ENCODE peak calls at places on chromosomes 6 and 20, in four cellular contexts. X, N, D and E are unnamed samples.

GRCh38 chr20:34389206-34389953 is 26.3 kb downstream of the ITCH start:
- DNase-seq in X (no peak), N (no peak), D (no peak), E (no peak)

GRCh38 chr20:43736588-43737091 is 9.8 kb upstream of the GTSF1L start:
- DNase-seq in X (peak), D (peak), N (no peak), E (no peak)

GRCh38 chr20:42485566-42485965 is 704.1 kb downstream of the PTPRT start:
- DNase-seq in D (no peak), X (no peak), N (no peak), E (no peak)

GRCh38 chr6:35415065-35415880 is 36.9 kb upstream of the FANCE start:
- DNase-seq in D (peak), N (no peak), X (peak), E (peak)

GRCh38 chr20:24360531-24360930 is 108.9 kb upstream of the SYNDIG1 start:
- DNase-seq in D (no peak), N (no peak), X (no peak), E (no peak)

GRCh38 chr6:21587182-21587924 is 6.2 kb upstream of the SOX4 start:
- DNase-seq in X (peak), D (peak), N (no peak), E (peak)

GRCh38 chr20:48745330-48745729 is 82.5 kb downstream of the PREX1 start:
- DNase-seq in D (no peak), X (no peak), N (no peak), E (no peak)

GRCh38 chr20:11324990-11325389 is 592.7 kb upstream of the BTBD3 start:
- DNase-seq in N (no peak), X (no peak), D (no peak), E (no peak)

GRCh38 chr6:42404494-42404893 is 47.2 kb downstream of the TRERF1 start:
- DNase-seq in D (peak), N (no peak), X (peak), E (peak)

GRCh38 chr6:53189554-53189953 is 40.9 kb upstream of the GCM1 start:
- DNase-seq in N (no peak), D (no peak), X (peak), E (no peak)

GRCh38 chr6:42405025-42405424 is 46.7 kb downstream of the TRERF1 start:
- DNase-seq in X (peak), N (no peak), D (peak), E (no peak)

GRCh38 chr20:21230686-21231085 is 72.4 kb upstream of the XRN2 start:
- DNase-seq in X (peak), D (no peak), N (no peak), E (no peak)

GRCh38 chr20:63782051-63782471 is 42.5 kb downstream of the SLC2A4RG start:
- DNase-seq in X (no peak), N (no peak), D (peak), E (no peak)

GRCh38 chr6:21595951-21596378 is 2.4 kb downstream of the SOX4 start:
- DNase-seq in N (no peak), X (no peak), D (peak), E (no peak)

GRCh38 chr20:36666181-36666740 is 20.3 kb upstream of the SLA2 start:
- DNase-seq in D (peak), X (peak), N (no peak), E (no peak)

GRCh38 chr6:87789198-87789899 is 87.3 kb upstream of the AKIRIN2 start:
- DNase-seq in N (no peak), D (peak), X (peak), E (no peak)

GRCh38 chr20:51345601-51346101 is 196.9 kb downstream of the NFATC2 start:
- DNase-seq in X (peak), N (no peak), D (no peak), E (no peak)

GRCh38 chr6:158417760-158418098 is 105.5 kb downstream of the TULP4 start:
- DNase-seq in N (no peak), D (no peak), X (peak), E (no peak)

GRCh38 chr20:51529758-51530157 is 12.8 kb downstream of the NFATC2 start:
- DNase-seq in X (peak), D (no peak), N (no peak), E (no peak)

GRCh38 chr6:123116370-123116769 is 120.3 kb downstream of the CLVS2 start:
- DNase-seq in D (no peak), N (no peak), X (no peak), E (no peak)

GRCh38 chr20:21510995-21511394 is 2.9 kb downstream of the NKX2-2 start:
- DNase-seq in N (no peak), X (no peak), D (no peak), E (no peak)

GRCh38 chr6:32980488-32981038 is 12.2 kb downstream of the BRD2 start:
- DNase-seq in D (no peak), X (no peak), N (no peak), E (no peak)

GRCh38 chr6:13331516-13332348 is 3.4 kb upstream of the TBC1D7 start:
- DNase-seq in N (no peak), X (peak), D (peak), E (no peak)

GRCh38 chr6:148736779-148737412 is 9.9 kb upstream of the UST start:
- DNase-seq in X (no peak), D (no peak), N (no peak), E (no peak)

GRCh38 chr6:43899830-43900229 is 129.8 kb downstream of the VEGFA start:
- DNase-seq in D (no peak), N (no peak), X (no peak), E (no peak)

DNA sequence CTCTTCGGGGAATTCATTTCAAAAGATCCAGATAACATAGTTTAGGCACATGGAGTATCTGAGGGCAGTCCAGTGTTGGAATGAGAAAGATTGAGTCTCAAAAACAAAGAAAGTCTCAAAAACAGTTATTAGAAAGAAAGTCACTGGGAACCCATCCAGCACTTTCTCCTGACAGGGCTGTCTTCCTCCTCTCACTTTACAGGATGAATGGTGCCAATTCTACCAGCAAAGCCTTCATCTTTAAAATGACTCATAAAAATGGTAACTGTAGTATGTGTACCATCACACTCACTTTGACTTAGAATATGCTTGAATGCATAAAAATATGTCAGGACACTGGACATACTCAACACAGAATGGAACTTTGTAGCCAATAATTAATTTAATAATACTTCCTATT is 71.3 kb downstream of the SLC22A3 start:
- DNase-seq in D (no peak), X (no peak), N (no peak), E (no peak)
- H3K9ac ChIP-seq in D (no peak), X (no peak), N (no peak), E (no peak)

GRCh38 chr6:77511860-77512259 is 48.6 kb upstream of the HTR1B start:
- DNase-seq in X (no peak), N (no peak), D (no peak), E (no peak)
- H3K56ac ChIP-seq in X (no peak), N (no peak), D (no peak), E (no peak)

GRCh38 chr6:157108923-157109322 is 214.4 kb downstream of the TMEM242 start:
- DNase-seq in X (no peak), D (no peak), N (no peak), E (no peak)

GRCh38 chr6:157106487-157106886 is 216.8 kb downstream of the TMEM242 start:
- DNase-seq in N (no peak), D (peak), X (peak), E (no peak)

GRCh38 chr6:157107571-157107914 is 215.8 kb downstream of the TMEM242 start:
- DNase-seq in X (no peak), N (no peak), D (no peak), E (no peak)

GRCh38 chr6:157110620-157111019 is 212.7 kb downstream of the TMEM242 start:
- DNase-seq in X (peak), D (no peak), N (no peak), E (no peak)

GRCh38 chr6:157107915-157108651 is 215.2 kb downstream of the TMEM242 start:
- DNase-seq in X (peak), D (peak), N (no peak), E (no peak)
- H3K27ac ChIP-seq in X (peak), D (no peak), N (no peak), E (no peak)

DNA sequence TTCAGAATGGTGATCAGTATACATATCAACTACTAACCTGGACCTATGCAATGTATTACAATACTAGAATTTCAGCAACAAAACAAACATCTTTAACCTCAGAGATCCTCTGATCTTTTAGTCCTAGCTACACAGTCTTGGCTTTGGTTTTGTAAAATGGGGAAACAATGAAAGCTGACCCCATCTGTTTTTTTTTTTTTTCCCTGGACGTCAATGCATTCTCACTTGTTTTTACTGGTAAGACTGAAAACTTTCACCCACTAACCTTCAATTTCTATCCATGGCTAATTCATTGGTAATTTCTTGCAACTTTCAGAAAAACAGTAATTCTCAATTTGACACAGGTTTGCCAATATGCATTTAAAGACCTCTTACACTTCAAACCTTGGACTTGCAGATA is 3.0 kb downstream of the KIF13A start:
- DNase-seq in X (no peak), D (no peak), N (no peak), E (no peak)
- H3K9ac ChIP-seq in X (no peak), D (no peak), N (no peak), E (no peak)

DNA sequence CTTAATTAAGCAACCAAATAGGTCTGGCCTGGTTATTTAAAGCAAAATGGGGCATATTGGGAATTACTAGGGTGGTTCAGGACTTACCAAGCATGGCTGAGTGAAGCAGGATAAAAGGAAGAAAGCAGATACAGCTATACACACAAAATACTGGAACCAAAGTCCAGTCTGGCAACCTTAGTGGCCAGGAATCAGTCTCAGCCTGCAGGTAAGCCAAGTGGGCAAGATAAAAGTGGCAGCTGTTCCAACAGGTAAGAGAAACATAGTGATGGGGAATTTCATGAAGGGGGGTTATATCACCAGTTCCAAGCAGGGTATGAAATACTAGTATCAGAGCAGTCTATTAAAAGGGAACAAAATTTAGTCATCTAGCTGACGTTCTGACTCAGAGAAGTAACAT is 292.2 kb upstream of the HSF2 start:
- DNase-seq in N (no peak), X (no peak), D (no peak), E (no peak)
- H3K56ac ChIP-seq in N (no peak), X (no peak), D (no peak), E (no peak)

DNA sequence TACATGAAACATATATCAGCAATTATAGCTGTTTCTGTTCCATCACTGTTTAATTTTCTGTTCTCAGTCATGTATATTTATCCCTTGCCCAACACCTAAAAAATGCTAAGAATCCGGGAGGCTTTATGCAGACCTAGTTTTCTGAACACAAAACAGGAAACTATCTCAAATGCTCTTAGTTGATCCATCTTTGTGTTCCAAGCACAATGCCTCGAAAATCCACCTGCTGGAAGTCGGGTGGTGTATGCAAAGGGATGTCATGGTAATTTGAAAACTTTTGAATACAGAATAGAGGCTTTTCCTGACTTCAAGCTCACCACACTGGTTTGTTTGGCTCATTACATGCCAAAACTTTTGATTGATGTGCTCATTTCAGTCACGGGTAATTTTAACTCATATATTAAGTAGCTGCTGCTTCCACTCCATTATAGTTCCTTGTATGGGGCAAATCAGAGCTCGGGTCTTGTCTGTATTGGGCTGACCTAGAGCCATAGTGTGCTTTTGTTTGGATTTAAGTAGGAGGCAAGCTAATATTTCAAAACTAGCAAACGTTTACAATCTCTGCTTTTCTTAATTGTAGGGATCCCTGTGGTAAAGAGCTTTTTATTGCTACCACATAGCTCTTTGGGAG is 646.5 kb upstream of the EPHA7 start:
- DNase-seq in X (no peak), N (no peak), D (no peak), E (no peak)
- H3K27ac ChIP-seq in X (no peak), N (no peak), D (no peak), E (no peak)

GRCh38 chr20:3759884-3760283 is 7.7 kb downstream of the ADISSP start:
- DNase-seq in X (no peak), N (no peak), D (no peak), E (no peak)
- H3K9ac ChIP-seq in X (no peak), N (no peak), D (no peak), E (no peak)

DNA sequence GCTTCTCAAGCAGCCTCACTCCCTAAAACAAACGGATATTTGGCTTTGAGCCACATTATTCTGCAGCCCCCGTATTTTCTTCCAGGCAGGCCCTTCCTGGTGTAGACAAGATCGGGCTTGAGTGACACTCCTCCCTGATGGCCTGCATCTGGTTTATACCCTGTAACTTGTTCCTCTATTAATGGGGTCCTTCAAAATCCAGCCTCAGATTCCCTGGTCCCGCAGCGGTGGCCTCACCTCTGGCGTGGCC is 375 bp upstream of the TMEM14C start:
- DNase-seq in D (no peak), X (no peak), N (no peak), E (no peak)
- H3K56ac ChIP-seq in D (peak), X (peak), N (no peak), E (no peak)

DNA sequence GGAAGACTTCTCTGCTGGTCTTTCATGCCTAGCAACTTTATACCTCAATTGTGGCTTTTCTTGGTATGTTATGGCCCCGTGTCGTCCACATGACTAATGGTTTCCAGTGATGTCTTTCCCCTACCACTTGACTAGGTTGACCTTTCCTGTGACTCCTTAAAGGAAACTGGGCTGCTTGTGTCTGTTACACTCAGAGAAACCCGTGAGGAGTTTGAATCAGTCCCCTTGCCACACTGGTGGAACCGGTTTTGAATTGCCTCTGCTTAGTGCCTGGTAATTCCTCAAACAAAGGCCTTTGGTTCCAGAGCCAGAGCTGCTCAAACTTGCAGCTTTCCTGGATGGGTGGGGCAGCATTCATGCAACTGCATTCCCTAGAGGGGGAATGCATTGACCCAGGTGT is 21.9 kb downstream of the ECT2L start:
- DNase-seq in X (peak), N (peak), D (peak), E (peak)
- H3K27ac ChIP-seq in X (no peak), N (peak), D (no peak), E (no peak)

GRCh38 chr6:155125916-155126315 is 130.8 kb downstream of the TIAM2 start:
- DNase-seq in D (no peak), X (peak), N (no peak), E (no peak)

GRCh38 chr6:155121699-155122098 is 126.6 kb downstream of the TIAM2 start:
- DNase-seq in D (peak), X (no peak), N (peak), E (peak)

GRCh38 chr6:155123520-155123919 is 128.4 kb downstream of the TIAM2 start:
- DNase-seq in N (no peak), X (no peak), D (no peak), E (no peak)

GRCh38 chr6:155120034-155120433 is 124.9 kb downstream of the TIAM2 start:
- DNase-seq in D (peak), N (no peak), X (no peak), E (peak)

DNA sequence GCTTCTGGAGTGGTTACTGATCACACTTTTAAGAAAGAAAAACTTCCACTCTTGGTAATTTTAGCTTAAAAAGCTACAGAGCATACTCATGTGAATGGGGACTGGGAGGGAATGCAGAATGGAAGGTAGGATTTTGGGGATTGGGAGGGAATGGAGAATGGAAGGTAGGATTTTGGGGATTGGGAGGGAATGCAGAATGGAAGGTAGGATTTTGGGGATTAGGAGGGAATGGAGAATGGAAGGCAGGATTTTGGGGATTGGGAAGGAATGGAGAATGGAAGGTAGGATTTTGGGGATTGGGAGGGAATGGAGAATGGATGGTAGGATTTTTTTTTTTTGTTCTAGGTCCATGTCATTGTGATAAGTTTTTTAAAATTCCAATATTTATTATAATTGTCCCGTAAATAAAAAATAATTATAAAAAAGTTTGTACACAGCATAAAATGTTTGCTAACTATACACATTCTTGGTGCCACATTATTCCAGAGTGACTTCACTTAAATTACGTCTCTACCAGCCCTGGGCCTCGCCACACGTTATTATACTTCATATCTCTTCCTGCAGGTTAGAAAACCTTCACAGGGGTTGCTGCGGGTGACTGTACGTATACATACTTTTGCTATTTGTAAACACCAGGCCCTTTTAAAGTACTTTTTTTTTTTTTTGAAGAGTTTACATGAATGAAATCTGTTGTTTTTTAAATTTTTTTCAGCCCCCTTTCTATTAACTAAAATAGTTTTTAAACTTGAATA is 127.3 kb downstream of the TIAM2 start:
- DNase-seq in X (no peak), N (no peak), D (no peak), E (no peak)
- H3K9ac ChIP-seq in X (no peak), N (no peak), D (no peak), E (no peak)